ENCODE peak calls at places on chromosome 15, in eight cellular contexts. B is GM23338; P is SW 1271; W is stimulated activated CD4-positive, alpha-beta T cell treated with anti-CD3 and anti-CD28 coated beads, Interleukin-2, amount 100 ng/mL, for 48 hours; S is GM03348; T is uterus; J is T-helper 1 cell; G is NCI-H345. N is an unnamed sample.

GRCh38 chr15:73865904-73866303 is 7.5 kb upstream of the TBC1D21 start:
- DNase-seq in B (no peak), P (no peak), W (no peak), S (no peak), T (no peak), J (no peak), G (no peak), N (no peak)

GRCh38 chr15:58755956-58756355 is 6.4 kb upstream of the ADAM10 start:
- DNase-seq in B (no peak), P (no peak), W (no peak), S (no peak), T (no peak), J (no peak), G (no peak), N (peak)

GRCh38 chr15:49163678-49164077 is 6.4 kb upstream of the GALK2 start:
- DNase-seq in B (no peak), P (no peak), W (no peak), S (no peak), T (no peak), J (no peak), G (no peak), N (no peak)

GRCh38 chr15:62254137-62254934 is 89.3 kb upstream of the C2CD4B start:
- DNase-seq in B (peak), P (peak), W (peak), S (peak), T (peak), J (no peak), G (peak), N (peak)

GRCh38 chr15:73907018-73907394 is 19.3 kb upstream of the LOXL1 start:
- DNase-seq in B (no peak), P (no peak), W (no peak), S (no peak), T (no peak), J (no peak), G (no peak), N (no peak)

GRCh38 chr15:41955100-41955499 is 17.3 kb downstream of the EHD4 start:
- DNase-seq in B (no peak), P (no peak), W (no peak), S (no peak), T (no peak), J (no peak), G (no peak), N (no peak)

GRCh38 chr15:62088361-62088693 is 21.6 kb downstream of the C2CD4A start:
- DNase-seq in B (no peak), P (no peak), W (no peak), S (no peak), T (no peak), J (no peak), G (no peak), N (no peak)

GRCh38 chr15:55108858-55109518 is 87.8 kb downstream of the RSL24D1 start:
- DNase-seq in B (peak), P (peak), W (peak), S (peak), T (no peak), J (no peak), G (peak), N (peak)

GRCh38 chr15:38041576-38041975 is 107.1 kb downstream of the TMCO5A start:
- DNase-seq in B (no peak), P (peak), W (no peak), S (peak), T (no peak), J (no peak), G (no peak), N (peak)

GRCh38 chr15:76190767-76191538 is 120.3 kb downstream of the ETFA start:
- DNase-seq in B (peak), P (peak), W (peak), S (peak), T (peak), J (no peak), G (peak), N (peak)

GRCh38 chr15:99321477-99321876 is 70.2 kb downstream of the LRRC28 start:
- DNase-seq in B (no peak), P (no peak), W (no peak), S (no peak), T (no peak), J (no peak), G (no peak), N (peak)

GRCh38 chr15:80695099-80695910 is at the start of gene ABHD17C:
- DNase-seq in B (peak), P (peak), W (peak), S (peak), T (peak), J (no peak), G (peak), N (peak)

GRCh38 chr15:72790302-72790955 is 6.9 kb upstream of the ADPGK start:
- DNase-seq in B (no peak), P (no peak), W (no peak), S (no peak), T (no peak), J (no peak), G (no peak), N (no peak)

GRCh38 chr15:66151809-66152208 is 101.7 kb downstream of the MEGF11 start:
- DNase-seq in B (peak), P (no peak), W (no peak), S (no peak), T (no peak), J (no peak), G (peak), N (no peak)

GRCh38 chr15:90875549-90875981 is 7.2 kb downstream of the FURIN start:
- DNase-seq in B (no peak), P (no peak), W (no peak), S (no peak), T (no peak), J (no peak), G (no peak), N (no peak)

GRCh38 chr15:36612063-36612788 is 32.8 kb downstream of the CDIN1 start:
- DNase-seq in B (no peak), P (peak), W (no peak), S (peak), T (no peak), J (no peak), G (no peak), N (peak)

GRCh38 chr15:96896766-96897165 is 566.3 kb downstream of the NR2F2 start:
- DNase-seq in B (no peak), P (no peak), W (no peak), S (no peak), T (no peak), J (no peak), G (no peak), N (no peak)

GRCh38 chr15:68187559-68187958 is 17.6 kb downstream of the CALML4 start:
- DNase-seq in B (no peak), P (no peak), W (no peak), S (peak), T (peak), J (no peak), G (no peak), N (no peak)

GRCh38 chr15:72968531-72968922 is 83.7 kb upstream of the NEO1 start:
- DNase-seq in B (no peak), P (no peak), W (no peak), S (no peak), T (no peak), J (no peak), G (no peak), N (peak)

GRCh38 chr15:26682765-26683164 is 90.1 kb downstream of the GABRB3 start:
- DNase-seq in B (peak), P (no peak), W (no peak), S (no peak), T (no peak), J (no peak), G (no peak), N (no peak)

GRCh38 chr15:89809787-89810148 is 4.9 kb downstream of the ANPEP start:
- DNase-seq in B (no peak), P (no peak), W (no peak), S (no peak), T (no peak), J (no peak), G (no peak), N (no peak)

GRCh38 chr15:69784808-69785550 is 312.7 kb downstream of the TLE3 start:
- DNase-seq in B (no peak), P (no peak), W (no peak), S (peak), T (no peak), J (no peak), G (no peak), N (peak)

GRCh38 chr15:64354683-64355558 is 1.1 kb downstream of the CSNK1G1 start:
- DNase-seq in B (no peak), P (peak), W (no peak), S (peak), T (no peak), J (no peak), G (no peak), N (peak)

GRCh38 chr15:81950841-81951414 is 94.9 kb downstream of the MEX3B start:
- DNase-seq in B (peak), P (no peak), W (no peak), S (peak), T (no peak), J (no peak), G (no peak), N (no peak)

GRCh38 chr15:29093696-29094343 is 175.8 kb downstream of the NSMCE3 start:
- DNase-seq in B (no peak), P (no peak), W (no peak), S (no peak), T (no peak), J (no peak), G (no peak), N (no peak)

GRCh38 chr15:84981711-84982300 is at the start of gene PDE8A:
- DNase-seq in B (peak), P (peak), W (peak), S (peak), T (no peak), J (peak), G (no peak), N (peak)

GRCh38 chr15:45729146-45729545 is 94.3 kb downstream of the SQOR start:
- DNase-seq in B (no peak), P (no peak), W (no peak), S (no peak), T (no peak), J (no peak), G (no peak), N (peak)

GRCh38 chr15:76206325-76206976 is 104.8 kb downstream of the ETFA start:
- DNase-seq in B (no peak), P (no peak), W (no peak), S (no peak), T (peak), J (no peak), G (peak), N (peak)

GRCh38 chr15:91424001-91424400 is 323.9 kb downstream of the SV2B start:
- DNase-seq in B (no peak), P (no peak), W (no peak), S (no peak), T (no peak), J (no peak), G (no peak), N (no peak)

GRCh38 chr15:36005542-36005941 is 459.6 kb upstream of the DPH6 start:
- DNase-seq in B (no peak), P (no peak), W (no peak), S (no peak), T (no peak), J (no peak), G (no peak), N (no peak)

GRCh38 chr15:23690450-23690852 is 3.3 kb upstream of the NDN start:
- DNase-seq in B (peak), P (no peak), W (no peak), S (peak), T (peak), J (no peak), G (no peak), N (no peak)

GRCh38 chr15:65771870-65772269 is 20.2 kb downstream of the DENND4A start:
- DNase-seq in B (no peak), P (no peak), W (no peak), S (no peak), T (no peak), J (no peak), G (no peak), N (no peak)

GRCh38 chr15:58475573-58476524 is 44.1 kb downstream of the LIPC start:
- DNase-seq in B (no peak), P (no peak), W (no peak), S (peak), T (no peak), J (no peak), G (peak), N (peak)

GRCh38 chr15:77504310-77504709 is 83.6 kb downstream of the HMG20A start:
- DNase-seq in B (no peak), P (no peak), W (no peak), S (no peak), T (no peak), J (no peak), G (peak), N (no peak)

GRCh38 chr15:96121521-96121920 is 209.0 kb upstream of the NR2F2 start:
- DNase-seq in B (no peak), P (no peak), W (no peak), S (no peak), T (no peak), J (no peak), G (no peak), N (no peak)

N was measured in kidney tubule cell.